ENCODE peak calls at places on chromosomes 3 and 15, in six cellular contexts. One of them, this sample, is unnamed.
A peak's percentile ranks its signal among the peaks of the same experiment; 100 is the strongest.

GRCh38 chr3:184337315-184337714 is at the start of gene FAM131A:
- DNase-seq in natural killer cell: no peak
- DNase-seq in fibroblast of lung: peak; percentile 43
- DNase-seq in CD4-positive, alpha-beta T cell: no peak
- DNase-seq in bronchial epithelial cell: no peak
- DNase-seq in right lobe of liver: no peak
- DNase-seq in this sample: no peak

GRCh38 chr15:60212536-60212935 is 185.2 kb downstream of the ANXA2 start:
- DNase-seq in natural killer cell: no peak
- DNase-seq in fibroblast of lung: no peak
- DNase-seq in CD4-positive, alpha-beta T cell: no peak
- DNase-seq in bronchial epithelial cell: peak; percentile 37
- DNase-seq in right lobe of liver: no peak
- DNase-seq in this sample: no peak

GRCh38 chr15:62254137-62254934 is 89.3 kb upstream of the C2CD4B start:
- DNase-seq in natural killer cell: peak; percentile 31
- DNase-seq in fibroblast of lung: peak; percentile 55
- DNase-seq in CD4-positive, alpha-beta T cell: peak; percentile 44
- DNase-seq in bronchial epithelial cell: peak; percentile 46
- DNase-seq in right lobe of liver: peak; percentile 71
- DNase-seq in this sample: peak; percentile 81

GRCh38 chr3:111954228-111954990 is 24.4 kb upstream of the ABHD10 start:
- DNase-seq in natural killer cell: no peak
- DNase-seq in fibroblast of lung: peak; percentile 62
- DNase-seq in CD4-positive, alpha-beta T cell: no peak
- DNase-seq in bronchial epithelial cell: no peak
- DNase-seq in right lobe of liver: no peak
- DNase-seq in this sample: no peak

GRCh38 chr3:150737874-150738679 is 24.9 kb downstream of the SIAH2 start:
- DNase-seq in natural killer cell: no peak
- DNase-seq in fibroblast of lung: peak; percentile 41
- DNase-seq in CD4-positive, alpha-beta T cell: no peak
- DNase-seq in bronchial epithelial cell: peak; percentile 87
- DNase-seq in right lobe of liver: peak; percentile 43
- DNase-seq in this sample: no peak

GRCh38 chr3:120460217-120460616 is 9.4 kb upstream of the FSTL1 start:
- DNase-seq in natural killer cell: no peak
- DNase-seq in fibroblast of lung: no peak
- DNase-seq in CD4-positive, alpha-beta T cell: no peak
- DNase-seq in bronchial epithelial cell: no peak
- DNase-seq in right lobe of liver: no peak
- DNase-seq in this sample: no peak

GRCh38 chr3:72482589-72483249 is 365.5 kb downstream of the SHQ1 start:
- DNase-seq in natural killer cell: peak; percentile 34
- DNase-seq in fibroblast of lung: peak; percentile 92
- DNase-seq in CD4-positive, alpha-beta T cell: peak; percentile 51
- DNase-seq in bronchial epithelial cell: peak; percentile 74
- DNase-seq in right lobe of liver: peak; percentile 84
- DNase-seq in this sample: no peak

GRCh38 chr15:68787609-68788264 is 33.0 kb downstream of the ANP32A start:
- DNase-seq in natural killer cell: no peak
- DNase-seq in fibroblast of lung: no peak
- DNase-seq in CD4-positive, alpha-beta T cell: no peak
- DNase-seq in bronchial epithelial cell: peak; percentile 80
- DNase-seq in right lobe of liver: no peak
- DNase-seq in this sample: no peak

GRCh38 chr3:29718661-29719065 is 437.8 kb downstream of the RBMS3 start:
- DNase-seq in natural killer cell: no peak
- DNase-seq in fibroblast of lung: no peak
- DNase-seq in CD4-positive, alpha-beta T cell: no peak
- DNase-seq in bronchial epithelial cell: peak; percentile 78
- DNase-seq in right lobe of liver: no peak
- DNase-seq in this sample: no peak

GRCh38 chr3:158788446-158788845 is 13.4 kb upstream of the MFSD1 start:
- DNase-seq in natural killer cell: no peak
- DNase-seq in fibroblast of lung: peak; percentile 88
- DNase-seq in CD4-positive, alpha-beta T cell: no peak
- DNase-seq in bronchial epithelial cell: peak; percentile 65
- DNase-seq in right lobe of liver: no peak
- DNase-seq in this sample: no peak

GRCh38 chr15:40766906-40767837 is 2.6 kb upstream of the C15orf62 start:
- DNase-seq in natural killer cell: no peak
- DNase-seq in fibroblast of lung: peak; percentile 29
- DNase-seq in CD4-positive, alpha-beta T cell: no peak
- DNase-seq in bronchial epithelial cell: peak; percentile 47
- DNase-seq in right lobe of liver: no peak
- DNase-seq in this sample: no peak

GRCh38 chr3:99248130-99248529 is 346.6 kb upstream of the DCBLD2 start:
- DNase-seq in natural killer cell: no peak
- DNase-seq in fibroblast of lung: no peak
- DNase-seq in CD4-positive, alpha-beta T cell: no peak
- DNase-seq in bronchial epithelial cell: peak; percentile 62
- DNase-seq in right lobe of liver: no peak
- DNase-seq in this sample: no peak

GRCh38 chr15:70605606-70606410 is 157.6 kb downstream of the UACA start:
- DNase-seq in natural killer cell: no peak
- DNase-seq in fibroblast of lung: peak; percentile 90
- DNase-seq in CD4-positive, alpha-beta T cell: no peak
- DNase-seq in bronchial epithelial cell: no peak
- DNase-seq in right lobe of liver: peak; percentile 39
- DNase-seq in this sample: no peak

GRCh38 chr3:13879946-13880810 is at the start of gene WNT7A:
- DNase-seq in natural killer cell: no peak
- DNase-seq in fibroblast of lung: no peak
- DNase-seq in CD4-positive, alpha-beta T cell: peak; percentile 67
- DNase-seq in bronchial epithelial cell: peak; percentile 50
- DNase-seq in right lobe of liver: no peak
- DNase-seq in this sample: no peak

DNA sequence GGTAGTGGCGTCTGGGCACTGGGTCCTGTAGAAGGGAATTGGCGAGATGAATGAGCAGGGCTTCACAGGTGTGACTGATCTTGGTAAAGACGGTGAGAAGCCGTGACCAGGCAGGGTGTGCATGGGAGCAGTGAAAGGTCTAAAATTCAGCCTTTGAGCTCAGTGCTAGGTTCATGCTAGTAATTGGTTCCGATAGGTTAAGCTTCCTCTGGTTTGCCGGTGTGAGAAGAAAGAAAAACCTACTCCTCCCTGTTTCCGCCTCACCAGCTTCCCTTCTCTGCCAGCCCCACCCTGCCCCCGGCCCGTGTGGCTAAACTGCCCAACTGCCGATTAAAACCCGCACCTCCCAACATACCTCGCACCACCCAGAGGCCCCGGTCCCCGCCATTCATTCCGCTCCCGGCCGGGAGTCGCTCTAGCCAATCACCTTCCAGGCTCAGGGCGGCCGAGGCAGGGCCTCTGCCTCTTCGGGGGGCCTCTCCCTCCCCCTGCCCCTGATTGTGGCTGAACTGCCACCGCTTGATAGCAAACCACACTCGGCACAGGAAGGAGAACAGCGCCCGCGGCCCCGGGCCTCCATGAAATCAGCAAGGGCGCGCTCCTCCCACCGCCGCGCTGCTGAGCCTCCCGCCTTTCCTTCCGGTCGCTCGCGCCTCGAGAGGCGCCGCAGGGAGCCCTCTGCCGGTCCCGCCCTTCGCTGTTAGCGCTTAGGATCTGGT is 7.3 kb upstream of the NRROS start:
- DNase-seq in natural killer cell: peak; percentile 82
- DNase-seq in fibroblast of lung: peak; percentile 50
- DNase-seq in CD4-positive, alpha-beta T cell: peak; percentile 87
- DNase-seq in bronchial epithelial cell: peak; percentile 55
- DNase-seq in right lobe of liver: peak; percentile 89
- DNase-seq in this sample: peak; percentile 82
- TF ChIP-seq CTCF in natural killer cell: no peak
- TF ChIP-seq CTCF in fibroblast of lung: no peak
- TF ChIP-seq CTCF in CD4-positive, alpha-beta T cell: no peak
- TF ChIP-seq CTCF in bronchial epithelial cell: peak; percentile 53
- TF ChIP-seq CTCF in right lobe of liver: no peak
- TF ChIP-seq CTCF in this sample: no peak

DNA sequence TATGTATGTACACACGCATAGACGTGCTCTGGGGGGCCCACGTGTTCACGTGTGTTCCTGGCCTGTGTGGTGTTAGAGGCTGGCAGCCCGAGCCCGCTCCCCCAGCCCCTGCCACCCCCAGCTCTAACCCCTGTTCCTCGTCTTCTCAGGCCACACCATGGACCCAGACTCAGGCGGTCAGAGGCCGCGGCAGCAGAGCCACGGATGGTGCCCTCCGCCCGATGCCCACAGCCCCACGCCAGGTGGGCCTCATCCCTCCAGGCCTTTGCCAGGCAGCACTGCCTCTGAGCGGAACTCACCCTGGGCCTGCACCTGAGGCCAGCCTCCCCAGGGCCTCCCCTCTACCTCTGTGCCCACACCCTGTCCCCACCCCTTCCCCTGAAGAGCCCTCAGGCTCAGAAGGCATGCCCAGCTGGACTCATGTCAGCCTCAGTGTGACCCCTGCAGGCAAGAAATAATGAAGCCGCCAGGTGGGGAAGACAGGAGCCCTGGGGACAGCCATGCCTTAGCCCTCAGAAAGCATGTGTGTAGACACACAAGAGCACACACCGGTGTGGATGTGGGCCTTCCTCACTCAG is 16.4 kb upstream of the GNAT1 start:
- DNase-seq in natural killer cell: no peak
- DNase-seq in fibroblast of lung: no peak
- DNase-seq in CD4-positive, alpha-beta T cell: no peak
- DNase-seq in bronchial epithelial cell: no peak
- DNase-seq in right lobe of liver: no peak
- DNase-seq in this sample: no peak
- TF ChIP-seq CTCF in natural killer cell: no peak
- TF ChIP-seq CTCF in fibroblast of lung: no peak
- TF ChIP-seq CTCF in CD4-positive, alpha-beta T cell: no peak
- TF ChIP-seq CTCF in bronchial epithelial cell: no peak
- TF ChIP-seq CTCF in right lobe of liver: no peak
- TF ChIP-seq CTCF in this sample: no peak

DNA sequence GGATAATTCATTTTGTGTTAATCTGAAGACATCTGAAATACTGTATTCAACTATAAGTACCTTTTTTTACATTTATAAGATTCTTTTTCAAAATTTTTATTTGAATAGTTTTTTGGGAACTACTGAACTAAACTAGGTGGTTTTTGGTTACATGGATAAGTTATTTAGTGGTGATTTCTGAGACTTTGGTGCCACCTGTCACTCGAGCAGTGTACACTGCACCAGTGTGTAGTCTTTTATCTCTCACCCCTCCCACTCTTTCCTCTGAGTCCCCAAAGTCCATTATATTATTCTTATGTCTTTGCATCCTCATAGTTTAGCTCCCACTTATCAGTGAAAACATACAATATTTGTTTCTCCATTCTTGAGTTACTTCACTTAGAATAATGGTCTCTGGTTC is 57.6 kb downstream of the CD86 start:
- DNase-seq in natural killer cell: no peak
- DNase-seq in fibroblast of lung: no peak
- DNase-seq in CD4-positive, alpha-beta T cell: no peak
- DNase-seq in bronchial epithelial cell: no peak
- DNase-seq in right lobe of liver: no peak
- DNase-seq in this sample: no peak
- TF ChIP-seq CTCF in natural killer cell: no peak
- TF ChIP-seq CTCF in fibroblast of lung: no peak
- TF ChIP-seq CTCF in CD4-positive, alpha-beta T cell: no peak
- TF ChIP-seq CTCF in bronchial epithelial cell: no peak
- TF ChIP-seq CTCF in right lobe of liver: no peak
- TF ChIP-seq CTCF in this sample: no peak

DNA sequence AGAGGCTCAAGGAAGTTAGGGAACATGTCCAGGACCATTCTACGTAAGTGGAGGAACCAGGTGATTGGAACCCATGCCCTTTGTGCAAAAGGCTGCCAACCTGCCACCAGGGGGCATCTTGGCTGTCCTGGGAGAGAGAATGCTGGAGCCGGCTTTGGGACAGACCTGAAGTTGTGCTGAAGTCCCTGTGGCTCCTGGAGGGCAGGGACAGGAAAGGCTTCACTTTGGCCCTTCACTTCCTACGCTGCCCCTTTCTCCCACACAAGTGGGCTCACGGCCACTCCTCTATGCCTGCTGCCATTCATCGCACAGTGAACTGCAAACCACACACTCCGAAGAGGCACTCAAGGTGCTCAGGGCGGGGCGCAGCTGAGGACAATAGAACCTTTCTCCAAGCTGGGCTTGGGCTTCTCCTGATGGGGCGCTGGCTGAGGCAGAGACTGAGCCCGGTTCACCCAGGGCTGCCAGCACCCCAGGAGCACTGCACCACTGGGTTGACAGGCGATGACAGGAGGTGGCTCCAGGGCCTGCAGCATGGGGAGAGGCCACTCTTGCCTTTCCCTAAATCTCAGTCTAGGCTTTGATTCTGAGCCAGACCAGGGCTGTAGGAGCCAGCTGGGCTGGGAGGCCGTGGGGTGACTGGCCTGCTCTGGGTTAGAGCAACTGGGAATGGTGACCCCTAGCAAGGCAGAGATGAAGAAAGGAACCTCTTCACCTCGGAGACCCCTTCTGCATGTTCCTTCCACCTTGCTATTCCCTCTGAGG is 8.4 kb downstream of the SHF start:
- DNase-seq in natural killer cell: no peak
- DNase-seq in fibroblast of lung: no peak
- DNase-seq in CD4-positive, alpha-beta T cell: peak; percentile 54
- DNase-seq in bronchial epithelial cell: peak; percentile 44
- DNase-seq in right lobe of liver: no peak
- DNase-seq in this sample: no peak
- TF ChIP-seq CTCF in natural killer cell: no peak
- TF ChIP-seq CTCF in fibroblast of lung: peak; percentile 18
- TF ChIP-seq CTCF in CD4-positive, alpha-beta T cell: peak; percentile 42
- TF ChIP-seq CTCF in bronchial epithelial cell: peak; percentile 79
- TF ChIP-seq CTCF in right lobe of liver: peak; percentile 44
- TF ChIP-seq CTCF in this sample: peak; percentile 40

GRCh38 chr3:10771486-10772225 is 44.4 kb upstream of the SLC6A11 start:
- DNase-seq in natural killer cell: no peak
- DNase-seq in fibroblast of lung: no peak
- DNase-seq in CD4-positive, alpha-beta T cell: no peak
- DNase-seq in bronchial epithelial cell: peak; percentile 94
- DNase-seq in right lobe of liver: no peak
- DNase-seq in this sample: no peak

GRCh38 chr3:10770547-10770946 is 45.5 kb upstream of the SLC6A11 start:
- DNase-seq in natural killer cell: no peak
- DNase-seq in fibroblast of lung: no peak
- DNase-seq in CD4-positive, alpha-beta T cell: no peak
- DNase-seq in bronchial epithelial cell: no peak
- DNase-seq in right lobe of liver: no peak
- DNase-seq in this sample: no peak

GRCh38 chr3:10770981-10771380 is 45.0 kb upstream of the SLC6A11 start:
- DNase-seq in natural killer cell: no peak
- DNase-seq in fibroblast of lung: no peak
- DNase-seq in CD4-positive, alpha-beta T cell: no peak
- DNase-seq in bronchial epithelial cell: no peak
- DNase-seq in right lobe of liver: no peak
- DNase-seq in this sample: no peak

GRCh38 chr3:10774129-10774670 is 41.8 kb upstream of the SLC6A11 start:
- DNase-seq in natural killer cell: no peak
- DNase-seq in fibroblast of lung: no peak
- DNase-seq in CD4-positive, alpha-beta T cell: no peak
- DNase-seq in bronchial epithelial cell: no peak
- DNase-seq in right lobe of liver: no peak
- DNase-seq in this sample: no peak

GRCh38 chr3:10772230-10773161 is 43.5 kb upstream of the SLC6A11 start:
- DNase-seq in natural killer cell: no peak
- DNase-seq in fibroblast of lung: no peak
- DNase-seq in CD4-positive, alpha-beta T cell: no peak
- DNase-seq in bronchial epithelial cell: peak; percentile 70
- DNase-seq in right lobe of liver: no peak
- DNase-seq in this sample: no peak
- TF ChIP-seq CTCF in natural killer cell: no peak
- TF ChIP-seq CTCF in fibroblast of lung: no peak
- TF ChIP-seq CTCF in CD4-positive, alpha-beta T cell: no peak
- TF ChIP-seq CTCF in bronchial epithelial cell: peak; percentile 58
- TF ChIP-seq CTCF in right lobe of liver: peak; percentile 6
- TF ChIP-seq CTCF in this sample: no peak